ENCODE peak calls at places on chromosomes 3 and 15, in five cellular contexts. C is uterus; Q is body of pancreas; P is CD4-positive, CD25-positive, alpha-beta regulatory T cell; B is HL-60. L is an unnamed sample.

GRCh38 chr3:15636028-15636709 is 34.6 kb downstream of the BTD start:
- DNase-seq in C (peak; percentile 73), Q (no peak), P (no peak), B (peak; percentile 58), L (no peak)

GRCh38 chr3:102181202-102181920 is 253.5 kb upstream of the ZPLD1 start:
- DNase-seq in C (no peak), Q (no peak), P (no peak), B (no peak), L (no peak)

GRCh38 chr15:38072507-38073277 is 138.3 kb downstream of the TMCO5A start:
- DNase-seq in C (peak; percentile 66), Q (peak; percentile 48), P (peak; percentile 32), B (peak; percentile 30), L (peak; percentile 76)

GRCh38 chr3:183695569-183696364 is 1.8 kb upstream of the YEATS2 start:
- DNase-seq in C (no peak), Q (no peak), P (no peak), B (no peak), L (no peak)

GRCh38 chr3:57151021-57151449 is 14.1 kb downstream of the IL17RD start:
- DNase-seq in C (no peak), Q (no peak), P (no peak), B (no peak), L (no peak)

GRCh38 chr15:63188937-63189871 is at the start of gene RAB8B:
- DNase-seq in C (peak; percentile 99), Q (peak; percentile 99), P (peak; percentile 94), B (peak; percentile 95), L (peak; percentile 99)

GRCh38 chr3:13825317-13825590 is 54.6 kb downstream of the WNT7A start:
- DNase-seq in C (no peak), Q (no peak), P (no peak), B (no peak), L (no peak)

GRCh38 chr15:35151782-35152181 is 66.7 kb upstream of the NANOGP8 start:
- DNase-seq in C (no peak), Q (no peak), P (no peak), B (no peak), L (no peak)

GRCh38 chr3:171049831-171050444 is 23.4 kb upstream of the SLC2A2 start:
- DNase-seq in C (no peak), Q (peak; percentile 61), P (peak; percentile 34), B (peak; percentile 49), L (no peak)

GRCh38 chr3:188348445-188349244 is 194.7 kb downstream of the LPP start:
- DNase-seq in C (peak; percentile 67), Q (peak; percentile 70), P (no peak), B (peak; percentile 15), L (peak; percentile 88)

GRCh38 chr15:73727330-73728018 is 25.7 kb downstream of the INSYN1 start:
- DNase-seq in C (no peak), Q (no peak), P (no peak), B (no peak), L (no peak)

GRCh38 chr15:96254168-96254567 is 76.3 kb upstream of the NR2F2 start:
- DNase-seq in C (no peak), Q (no peak), P (no peak), B (no peak), L (no peak)

GRCh38 chr3:81302045-81302444 is 459.4 kb downstream of the GBE1 start:
- DNase-seq in C (no peak), Q (peak; percentile 29), P (no peak), B (peak; percentile 5), L (no peak)

GRCh38 chr3:25033407-25034029 is 394.5 kb upstream of the RARB start:
- DNase-seq in C (peak; percentile 24), Q (peak; percentile 38), P (no peak), B (peak; percentile 37), L (no peak)

GRCh38 chr3:166955549-166955948 is 424.5 kb downstream of the ZBBX start:
- DNase-seq in C (no peak), Q (no peak), P (no peak), B (no peak), L (no peak)

GRCh38 chr3:137050281-137050680 is 92.5 kb downstream of the IL20RB start:
- DNase-seq in C (no peak), Q (no peak), P (no peak), B (no peak), L (no peak)

GRCh38 chr3:140203510-140203909 is 268.5 kb downstream of the CLSTN2 start:
- DNase-seq in C (no peak), Q (no peak), P (no peak), B (no peak), L (no peak)

GRCh38 chr15:85354432-85354831 is 26.0 kb upstream of the AKAP13 start:
- DNase-seq in C (no peak), Q (no peak), P (no peak), B (no peak), L (no peak)

GRCh38 chr3:126101521-126101982 is 17.6 kb upstream of the SLC41A3 start:
- DNase-seq in C (no peak), Q (no peak), P (no peak), B (no peak), L (peak; percentile 62)

GRCh38 chr3:149813367-149814281 is 609 bp downstream of the RNF13 start:
- DNase-seq in C (no peak), Q (no peak), P (peak; percentile 16), B (peak; percentile 35), L (peak; percentile 59)

GRCh38 chr3:149815318-149815717 is 2.3 kb downstream of the RNF13 start:
- DNase-seq in C (no peak), Q (no peak), P (no peak), B (peak; percentile 13), L (no peak)

GRCh38 chr3:149815728-149816127 is 2.7 kb downstream of the RNF13 start:
- DNase-seq in C (no peak), Q (no peak), P (no peak), B (no peak), L (no peak)

GRCh38 chr3:149816986-149817385 is 4.0 kb downstream of the RNF13 start:
- DNase-seq in C (no peak), Q (no peak), P (no peak), B (peak; percentile 65), L (no peak)

GRCh38 chr3:149816326-149816725 is 3.3 kb downstream of the RNF13 start:
- DNase-seq in C (no peak), Q (no peak), P (no peak), B (no peak), L (no peak)
- H3K4me3 ChIP-seq in C (no peak overlapping the region), Q (no peak overlapping the region), P (peak overlapping the region; percentile 10), B (no peak overlapping the region), L (no peak overlapping the region)

GRCh38 chr3:119120480-119120879 is 25.5 kb upstream of the TEX55 start:
- DNase-seq in C (no peak), Q (no peak), P (no peak), B (no peak), L (no peak)
- H3K27ac ChIP-seq in C (no peak overlapping the region), Q (no peak overlapping the region), P (no peak overlapping the region), B (no peak overlapping the region), L (no peak overlapping the region)

GRCh38 chr3:153043729-153044314 is 118.2 kb upstream of the RAP2B start:
- DNase-seq in C (no peak), Q (no peak), P (no peak), B (no peak), L (no peak)
- H3K4me3 ChIP-seq in C (no peak overlapping the region), Q (no peak overlapping the region), P (no peak overlapping the region), B (no peak overlapping the region), L (no peak overlapping the region)

DNA sequence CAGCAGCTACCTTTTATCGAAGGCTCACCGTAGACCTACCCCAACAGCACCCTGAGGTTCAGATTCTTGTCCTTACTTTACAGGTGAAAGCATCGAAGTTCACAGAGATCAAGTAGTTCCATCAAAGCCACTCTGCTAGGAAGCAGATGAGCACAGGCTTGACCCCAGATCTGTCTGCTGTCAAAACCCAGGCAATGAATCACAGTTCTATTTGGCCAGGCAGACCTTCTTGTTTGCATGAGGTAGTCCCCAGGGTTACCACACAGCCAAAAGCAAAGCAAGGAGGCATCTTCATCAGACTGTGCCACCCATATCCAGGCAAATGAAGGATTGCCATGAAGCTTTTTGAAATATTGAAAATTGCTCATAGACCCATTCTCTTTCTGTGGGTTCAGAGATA is 33.0 kb downstream of the HES1 start:
- DNase-seq in C (no peak), Q (no peak), P (no peak), B (no peak), L (no peak)
- H3K27ac ChIP-seq in C (no peak overlapping the region), Q (no peak overlapping the region), P (no peak overlapping the region), B (peak overlapping the region; percentile 63), L (no peak overlapping the region)

GRCh38 chr3:62374375-62374876 is 1.1 kb upstream of the FEZF2 start:
- DNase-seq in C (no peak), Q (no peak), P (no peak), B (no peak), L (no peak)
- H3K4me3 ChIP-seq in C (no peak overlapping the region), Q (no peak overlapping the region), P (no peak overlapping the region), B (no peak overlapping the region), L (peak overlapping the region; percentile 42)